ENCODE peak calls at places on chromosomes 16 and 17, in nine cellular contexts. N is ascending aorta, W is Panc1, K is astrocyte of the spinal cord, I is lung, G is AG10803, D is fibroblast of mammary gland, X is heart left ventricle, Q is cardiac muscle cell. P is an unnamed sample.

GRCh38 chr17:78458739-78459335 is 80.4 kb downstream of the PGS1 start:
- DNase-seq in W (no peak), N (no peak), X (no peak), I (no peak), G (no peak), Q (no peak), K (no peak), D (no peak), P (no peak)

GRCh38 chr17:35913611-35914010 is 17.0 kb downstream of the RDM1 start:
- DNase-seq in Q (no peak), I (no peak), W (no peak), N (no peak), D (no peak), G (no peak), K (no peak), X (no peak), P (no peak)

GRCh38 chr16:86307518-86307903 is 202.8 kb upstream of the FOXF1 start:
- DNase-seq in N (no peak), D (peak; percentile 94), K (peak; percentile 24), X (no peak), G (peak; percentile 90), Q (no peak), W (no peak), I (no peak), P (peak; percentile 80)

GRCh38 chr17:39178516-39178915 is 12.6 kb upstream of the ARL5C start:
- DNase-seq in Q (no peak), G (peak; percentile 51), X (no peak), W (no peak), K (no peak), I (no peak), D (peak; percentile 44), N (no peak), P (peak; percentile 58)

GRCh38 chr17:38621538-38621937 is 15.8 kb upstream of the SRCIN1 start:
- DNase-seq in I (no peak), Q (no peak), N (peak; percentile 3), X (no peak), D (no peak), G (no peak), K (no peak), W (no peak), P (no peak)

GRCh38 chr16:73365010-73365409 is 317.1 kb upstream of the ZFHX3 start:
- DNase-seq in G (no peak), N (no peak), D (no peak), I (no peak), Q (peak; percentile 91), W (no peak), K (no peak), X (peak; percentile 37), P (peak; percentile 5)

GRCh38 chr17:57956311-57957119 is 1.3 kb upstream of the CUEDC1 start:
- DNase-seq in K (no peak), W (no peak), X (no peak), D (no peak), N (peak; percentile 43), I (no peak), Q (no peak), G (no peak), P (no peak)

GRCh38 chr16:56862776-56863175 is 2.2 kb upstream of the SLC12A3 start:
- DNase-seq in W (no peak), N (no peak), G (no peak), I (no peak), K (no peak), X (no peak), Q (no peak), D (no peak), P (no peak)

GRCh38 chr17:1315891-1316403 is 36.5 kb downstream of the TRARG1 start:
- DNase-seq in I (no peak), G (no peak), D (no peak), Q (no peak), X (peak; percentile 66), K (no peak), W (no peak), N (peak; percentile 84), P (peak; percentile 25)

GRCh38 chr16:79372504-79373184 is 227.9 kb downstream of the MAF start:
- DNase-seq in N (no peak), X (no peak), G (peak; percentile 64), W (no peak), D (peak; percentile 73), I (peak; percentile 29), K (peak; percentile 66), Q (no peak), P (peak; percentile 7)

GRCh38 chr17:83035722-83036121 is 43.7 kb upstream of the METRNL start:
- DNase-seq in Q (no peak), W (no peak), X (no peak), I (no peak), K (no peak), D (no peak), G (no peak), N (no peak), P (no peak)

GRCh38 chr17:68101992-68102758 is 66.6 kb downstream of the KPNA2 start:
- DNase-seq in W (no peak), K (peak; percentile 13), N (no peak), X (no peak), I (peak; percentile 42), G (no peak), Q (peak; percentile 3), D (no peak), P (peak; percentile 17)

GRCh38 chr17:4497101-4497824 is 1.4 kb upstream of the SPNS2 start:
- DNase-seq in N (peak; percentile 91), X (no peak), W (no peak), D (peak; percentile 10), I (no peak), K (peak; percentile 19), G (peak; percentile 34), Q (no peak), P (no peak)

GRCh38 chr16:52254753-52255152 is 292.2 kb downstream of the TOX3 start:
- DNase-seq in X (no peak), Q (no peak), N (no peak), K (no peak), W (no peak), D (no peak), G (no peak), I (no peak), P (peak; percentile 0)

GRCh38 chr16:86143666-86144065 is 244.7 kb downstream of the IRF8 start:
- DNase-seq in K (no peak), D (no peak), G (no peak), I (no peak), X (no peak), Q (no peak), W (no peak), N (no peak), P (no peak)

GRCh38 chr16:17014484-17015121 is 456.2 kb downstream of the XYLT1 start:
- DNase-seq in W (no peak), N (no peak), K (no peak), X (no peak), G (no peak), I (no peak), D (no peak), Q (no peak), P (no peak)

GRCh38 chr16:17013067-17013466 is 457.7 kb downstream of the XYLT1 start:
- DNase-seq in G (no peak), Q (no peak), N (no peak), D (no peak), W (no peak), X (no peak), I (no peak), K (no peak), P (no peak)

GRCh38 chr16:17017442-17017841 is 453.3 kb downstream of the XYLT1 start:
- DNase-seq in X (no peak), G (no peak), N (no peak), K (no peak), D (no peak), Q (no peak), W (no peak), I (no peak), P (no peak)

GRCh38 chr16:17018715-17019014 is 452.1 kb downstream of the XYLT1 start:
- DNase-seq in D (peak; percentile 8), X (no peak), K (no peak), W (no peak), G (no peak), N (no peak), I (no peak), Q (no peak), P (no peak)

GRCh38 chr16:17015702-17016101 is 455.1 kb downstream of the XYLT1 start:
- DNase-seq in W (no peak), N (no peak), I (no peak), X (no peak), D (no peak), K (no peak), Q (no peak), G (no peak), P (no peak)
- H3K4me3 ChIP-seq in W (no peak overlapping the region), N (no peak overlapping the region), I (no peak overlapping the region), X (no peak overlapping the region), D (no peak overlapping the region), K (no peak overlapping the region), Q (no peak overlapping the region), G (no peak overlapping the region), P (no peak overlapping the region)

GRCh38 chr17:50884354-50885311 is 18.5 kb upstream of the TOB1 start:
- DNase-seq in W (no peak), Q (peak; percentile 74), N (peak; percentile 41), D (no peak), K (no peak), X (no peak), G (no peak), I (no peak), P (peak; percentile 44)
- TF ChIP-seq CTCF in W (no peak), Q (no peak), N (no peak), D (no peak), K (no peak), X (no peak), G (no peak), I (no peak), P (no peak)

GRCh38 chr16:80526418-80527061 is 14.3 kb upstream of the DYNLRB2 start:
- DNase-seq in G (peak; percentile 65), I (no peak), K (peak; percentile 69), X (no peak), D (peak; percentile 69), N (no peak), W (no peak), Q (peak; percentile 79), P (peak; percentile 75)
- H3K4me3 ChIP-seq in G (no peak overlapping the region), I (no peak overlapping the region), K (no peak overlapping the region), X (no peak overlapping the region), D (no peak overlapping the region), N (no peak overlapping the region), W (no peak overlapping the region), Q (no peak overlapping the region), P (no peak overlapping the region)

GRCh38 chr17:69717214-69717613 is 302.7 kb downstream of the MAP2K6 start:
- DNase-seq in X (no peak), D (no peak), W (no peak), N (no peak), G (no peak), I (no peak), Q (no peak), K (no peak), P (no peak)

GRCh38 chr17:69716571-69716970 is 302.1 kb downstream of the MAP2K6 start:
- DNase-seq in I (no peak), K (peak; percentile 37), G (peak; percentile 91), Q (no peak), X (no peak), D (peak; percentile 31), N (no peak), W (no peak), P (no peak)

GRCh38 chr17:69715656-69716055 is 301.2 kb downstream of the MAP2K6 start:
- DNase-seq in X (no peak), I (no peak), N (no peak), K (no peak), D (no peak), G (no peak), Q (no peak), W (no peak), P (no peak)

GRCh38 chr17:69719474-69720048 is 305.1 kb downstream of the MAP2K6 start:
- DNase-seq in G (no peak), W (no peak), X (no peak), I (no peak), D (no peak), K (no peak), Q (no peak), N (no peak), P (no peak)

GRCh38 chr17:69717819-69718218 is 303.3 kb downstream of the MAP2K6 start:
- DNase-seq in I (no peak), D (no peak), G (no peak), X (no peak), Q (no peak), W (no peak), N (no peak), K (no peak), P (no peak)
- TF ChIP-seq CTCF in I (no peak), D (no peak), G (no peak), X (no peak), Q (no peak), W (no peak), N (no peak), K (no peak), P (no peak)

P was measured in cardiac fibroblast.